ENCODE peak calls at places on chromosomes 2 and 18, in seven cellular contexts. A is Calu3, G is GM20000, K is fibroblast of the aortic adventitia, R is endothelial cell, L is neural progenitor cell, Y is GM13976. Z is an unnamed sample.

GRCh38 chr2:66252002-66252545 is 182.9 kb upstream of the MEIS1 start:
- DNase-seq in A (no peak), G (no peak), K (no peak), R (no peak), L (no peak), Y (no peak), Z (no peak)

GRCh38 chr2:15939854-15940660 is at the start of gene MYCN:
- DNase-seq in A (peak), G (no peak), K (peak), R (peak), L (peak), Y (peak), Z (peak)

GRCh38 chr2:100953406-100954043 is 48.6 kb upstream of the RPL31 start:
- DNase-seq in A (no peak), G (no peak), K (no peak), R (no peak), L (no peak), Y (no peak), Z (no peak)

GRCh38 chr2:135742307-135742838 is 718 bp downstream of the UBXN4 start:
- DNase-seq in A (peak), G (peak), K (peak), R (no peak), L (peak), Y (peak), Z (peak)

GRCh38 chr2:30385327-30385726 is 61.7 kb upstream of the LCLAT1 start:
- DNase-seq in A (peak), G (no peak), K (peak), R (peak), L (peak), Y (no peak), Z (no peak)

GRCh38 chr2:236776695-236777251 is 207.1 kb downstream of the ACKR3 start:
- DNase-seq in A (no peak), G (no peak), K (peak), R (no peak), L (no peak), Y (no peak), Z (no peak)

GRCh38 chr2:221563601-221564000 is 8.5 kb downstream of the EPHA4 start:
- DNase-seq in A (no peak), G (no peak), K (no peak), R (no peak), L (no peak), Y (no peak), Z (no peak)

GRCh38 chr2:216555274-216555673 is 56.6 kb downstream of the RPL37A start:
- DNase-seq in A (peak), G (no peak), K (peak), R (no peak), L (no peak), Y (no peak), Z (peak)

GRCh38 chr2:205701509-205701908 is 19.2 kb downstream of the NRP2 start:
- DNase-seq in A (no peak), G (no peak), K (peak), R (no peak), L (no peak), Y (no peak), Z (no peak)

GRCh38 chr18:44149706-44150105 is 531.0 kb upstream of the SETBP1 start:
- DNase-seq in A (peak), G (no peak), K (peak), R (no peak), L (no peak), Y (no peak), Z (peak)

GRCh38 chr18:35971661-35972196 is 750 bp upstream of the RMP24 start:
- DNase-seq in A (no peak), G (no peak), K (no peak), R (no peak), L (no peak), Y (no peak), Z (no peak)

GRCh38 chr2:75792146-75792545 is 81.4 kb upstream of the GCFC2 start:
- DNase-seq in A (no peak), G (no peak), K (no peak), R (no peak), L (no peak), Y (no peak), Z (no peak)

GRCh38 chr2:235981629-235982028 is 186.6 kb downstream of the GBX2 start:
- DNase-seq in A (no peak), G (no peak), K (no peak), R (peak), L (peak), Y (no peak), Z (no peak)

GRCh38 chr2:148906136-148906535 is 31.1 kb downstream of the KIF5C start:
- DNase-seq in A (no peak), G (no peak), K (no peak), R (no peak), L (no peak), Y (no peak), Z (peak)

GRCh38 chr18:51361130-51361860 is 163.8 kb upstream of the MEX3C start:
- DNase-seq in A (no peak), G (peak), K (peak), R (peak), L (no peak), Y (peak), Z (peak)

GRCh38 chr2:45018033-45018432 is 8.8 kb upstream of the SIX2 start:
- DNase-seq in A (no peak), G (no peak), K (no peak), R (no peak), L (peak), Y (no peak), Z (no peak)

GRCh38 chr18:55869965-55870585 is 282.1 kb upstream of the TCF4 start:
- DNase-seq in A (no peak), G (no peak), K (peak), R (no peak), L (no peak), Y (no peak), Z (no peak)

GRCh38 chr2:228613133-228613532 is 431.6 kb upstream of the SPHKAP start:
- DNase-seq in A (no peak), G (no peak), K (peak), R (no peak), L (no peak), Y (no peak), Z (no peak)

GRCh38 chr2:128346291-128346690 is 27.6 kb upstream of the HS6ST1 start:
- DNase-seq in A (no peak), G (no peak), K (no peak), R (no peak), L (no peak), Y (no peak), Z (no peak)

GRCh38 chr2:80102026-80102425 is 202.5 kb downstream of the LRRTM1 start:
- DNase-seq in A (no peak), G (no peak), K (peak), R (no peak), L (no peak), Y (no peak), Z (no peak)

GRCh38 chr2:119214453-119214852 is 9.2 kb upstream of the STEAP3 start:
- DNase-seq in A (no peak), G (no peak), K (no peak), R (no peak), L (no peak), Y (no peak), Z (no peak)

GRCh38 chr2:10289352-10289751 is 13.4 kb upstream of the HPCAL1 start:
- DNase-seq in A (no peak), G (no peak), K (no peak), R (no peak), L (no peak), Y (no peak), Z (no peak)

GRCh38 chr2:16664809-16665745 is 557 bp downstream of the CYRIA start:
- DNase-seq in A (no peak), G (no peak), K (no peak), R (no peak), L (no peak), Y (no peak), Z (no peak)

GRCh38 chr18:26579941-26580618 is 31.7 kb upstream of the KCTD1 start:
- DNase-seq in A (peak), G (no peak), K (peak), R (no peak), L (no peak), Y (no peak), Z (no peak)

GRCh38 chr18:26621161-26622026 is 73.0 kb upstream of the KCTD1 start:
- DNase-seq in A (peak), G (peak), K (peak), R (peak), L (peak), Y (peak), Z (peak)

GRCh38 chr18:76426738-76427305 is 68.2 kb downstream of the ZNF516 start:
- DNase-seq in A (peak), G (no peak), K (peak), R (peak), L (peak), Y (no peak), Z (peak)

GRCh38 chr2:144645055-144645778 is 125.3 kb upstream of the ZEB2 start:
- DNase-seq in A (no peak), G (no peak), K (peak), R (no peak), L (no peak), Y (no peak), Z (no peak)

GRCh38 chr18:9147440-9148238 is 11.1 kb downstream of the ANKRD12 start:
- DNase-seq in A (peak), G (peak), K (peak), R (peak), L (peak), Y (peak), Z (peak)

GRCh38 chr18:75936862-75937261 is 509.4 kb upstream of the SMIM21 start:
- DNase-seq in A (no peak), G (no peak), K (no peak), R (no peak), L (no peak), Y (no peak), Z (no peak)

GRCh38 chr2:28663359-28663758 is 88.3 kb upstream of the PPP1CB start:
- DNase-seq in A (no peak), G (no peak), K (peak), R (no peak), L (no peak), Y (no peak), Z (no peak)

GRCh38 chr2:235021752-235022151 is 69.9 kb downstream of the SH3BP4 start:
- DNase-seq in A (no peak), G (no peak), K (peak), R (no peak), L (no peak), Y (no peak), Z (peak)

DNA sequence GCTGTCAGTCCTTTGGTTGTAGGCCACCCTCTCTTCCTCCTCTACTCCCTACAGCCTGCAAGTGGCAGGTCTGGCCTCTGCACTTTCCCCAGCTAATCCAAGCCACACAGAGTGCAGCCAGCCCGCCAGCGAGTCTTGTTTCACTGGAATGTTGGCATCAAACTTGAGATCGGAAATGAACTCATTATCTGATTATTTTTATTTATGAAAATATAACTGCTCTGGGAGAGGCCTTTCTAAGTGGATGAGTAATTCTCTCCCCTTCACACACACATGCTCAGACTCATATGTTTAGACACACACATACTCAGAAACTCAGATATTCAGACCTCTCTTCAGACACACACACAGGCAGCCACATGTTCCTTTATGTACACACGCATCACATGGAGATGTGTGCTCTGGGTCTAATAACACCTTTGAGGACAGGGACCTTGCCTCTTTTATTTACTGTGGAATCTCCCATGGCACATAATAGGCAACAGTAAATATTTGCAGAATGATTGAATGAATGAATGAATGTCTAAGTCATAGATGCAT is 151.3 kb downstream of the ZFP36L2 start:
- DNase-seq in A (peak), G (no peak), K (peak), R (no peak), L (no peak), Y (no peak), Z (peak)
- TF ChIP-seq CTCF in A (no peak), G (no peak), K (peak), R (no peak), L (no peak), Y (no peak), Z (no peak)

DNA sequence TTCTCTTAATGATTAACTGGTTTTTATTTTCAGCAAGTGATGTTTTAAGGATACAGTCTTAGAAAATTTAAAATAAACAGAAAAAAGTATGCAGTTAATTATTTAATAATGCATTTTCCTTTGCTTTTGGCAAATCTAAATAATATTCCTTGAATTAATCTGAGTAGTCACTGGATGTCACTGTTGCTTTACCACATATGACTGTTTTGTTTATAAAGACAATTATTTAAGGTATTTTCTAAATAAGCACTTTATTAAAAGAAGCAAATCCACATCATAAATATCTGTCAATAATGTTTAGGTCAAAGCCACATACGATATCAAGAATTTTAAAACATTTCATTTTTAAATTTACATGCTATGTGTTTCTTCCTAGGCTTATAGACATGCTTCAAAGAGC is 40.6 kb upstream of the TFPI start:
- DNase-seq in A (no peak), G (no peak), K (peak), R (no peak), L (no peak), Y (no peak), Z (no peak)
- TF ChIP-seq CTCF in A (no peak), G (no peak), K (no peak), R (no peak), L (no peak), Y (no peak), Z (no peak)

GRCh38 chr2:174617713-174618112 is 20.1 kb upstream of the WIPF1 start:
- DNase-seq in A (no peak), G (no peak), K (no peak), R (no peak), L (no peak), Y (no peak), Z (no peak)

GRCh38 chr2:174614261-174614660 is 16.7 kb upstream of the WIPF1 start:
- DNase-seq in A (no peak), G (no peak), K (peak), R (no peak), L (no peak), Y (no peak), Z (no peak)

GRCh38 chr2:174618179-174618578 is 20.6 kb upstream of the WIPF1 start:
- DNase-seq in A (no peak), G (no peak), K (no peak), R (no peak), L (no peak), Y (no peak), Z (no peak)

GRCh38 chr2:174615951-174616436 is 18.4 kb upstream of the WIPF1 start:
- DNase-seq in A (no peak), G (no peak), K (peak), R (no peak), L (no peak), Y (no peak), Z (no peak)

GRCh38 chr2:174617120-174617519 is 19.5 kb upstream of the WIPF1 start:
- DNase-seq in A (no peak), G (no peak), K (peak), R (no peak), L (no peak), Y (no peak), Z (no peak)
- TF ChIP-seq CTCF in A (no peak), G (no peak), K (no peak), R (no peak), L (no peak), Y (no peak), Z (no peak)

GRCh38 chr2:85504434-85505261 is 34.3 kb upstream of the MAT2A start:
- DNase-seq in A (peak), G (no peak), K (peak), R (no peak), L (no peak), Y (no peak), Z (peak)
- TF ChIP-seq CTCF in A (no peak), G (no peak), K (no peak), R (no peak), L (no peak), Y (no peak), Z (no peak)

GRCh38 chr2:202444000-202444399 is 67.9 kb downstream of the BMPR2 start:
- DNase-seq in A (no peak), G (no peak), K (no peak), R (no peak), L (no peak), Y (no peak), Z (no peak)
- TF ChIP-seq CTCF in A (no peak), G (no peak), K (no peak), R (no peak), L (no peak), Y (no peak), Z (no peak)

GRCh38 chr2:210476194-210477128 is at the start of gene LANCL1:
- DNase-seq in A (peak), G (peak), K (peak), R (peak), L (peak), Y (peak), Z (peak)
- TF ChIP-seq CTCF in A (no peak), G (no peak), K (no peak), R (no peak), L (peak), Y (no peak), Z (no peak)

DNA sequence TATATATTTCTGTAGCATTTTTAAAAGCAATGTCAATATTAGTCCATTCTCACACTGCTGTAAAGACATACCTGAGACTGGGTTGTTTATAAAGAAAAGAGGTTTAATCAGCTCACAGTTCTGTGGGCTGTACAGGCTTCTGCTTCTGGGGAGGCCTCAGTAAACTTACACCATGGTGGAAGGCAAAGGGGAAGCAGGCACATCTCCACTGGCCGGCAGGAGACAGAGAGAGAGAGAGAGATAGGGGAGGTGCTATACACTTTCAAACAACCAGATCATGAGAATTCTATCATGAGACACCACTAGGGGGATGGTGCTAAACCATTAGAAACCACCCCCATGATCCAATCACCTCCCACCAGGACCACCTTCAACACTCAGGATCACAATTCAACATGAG is 43.1 kb downstream of the CHMP3 start:
- DNase-seq in A (no peak), G (no peak), K (no peak), R (no peak), L (no peak), Y (no peak), Z (no peak)
- TF ChIP-seq CTCF in A (no peak), G (no peak), K (no peak), R (no peak), L (peak), Y (no peak), Z (no peak)

GRCh38 chr2:55063226-55063625 is 13.0 kb upstream of the RTN4 start:
- DNase-seq in A (no peak), G (no peak), K (no peak), R (no peak), L (no peak), Y (no peak), Z (no peak)

GRCh38 chr2:55059793-55060192 is 9.5 kb upstream of the RTN4 start:
- DNase-seq in A (no peak), G (no peak), K (no peak), R (no peak), L (no peak), Y (no peak), Z (no peak)

GRCh38 chr2:55062754-55063153 is 12.5 kb upstream of the RTN4 start:
- DNase-seq in A (no peak), G (no peak), K (no peak), R (no peak), L (no peak), Y (no peak), Z (no peak)

GRCh38 chr2:55061534-55062344 is 11.5 kb upstream of the RTN4 start:
- DNase-seq in A (no peak), G (no peak), K (no peak), R (no peak), L (no peak), Y (no peak), Z (no peak)

GRCh38 chr2:55063713-55064323 is 13.6 kb upstream of the RTN4 start:
- DNase-seq in A (no peak), G (no peak), K (no peak), R (no peak), L (no peak), Y (no peak), Z (no peak)
- TF ChIP-seq CTCF in A (no peak), G (no peak), K (no peak), R (no peak), L (peak), Y (no peak), Z (peak)

GRCh38 chr2:64491426-64491825 is 32.7 kb upstream of the AFTPH start:
- DNase-seq in A (no peak), G (no peak), K (peak), R (no peak), L (no peak), Y (no peak), Z (no peak)

GRCh38 chr2:64489081-64489761 is 34.9 kb upstream of the AFTPH start:
- DNase-seq in A (no peak), G (no peak), K (no peak), R (no peak), L (no peak), Y (no peak), Z (no peak)

GRCh38 chr2:64492821-64493220 is 31.3 kb upstream of the AFTPH start:
- DNase-seq in A (no peak), G (no peak), K (no peak), R (no peak), L (no peak), Y (no peak), Z (no peak)

GRCh38 chr2:64492272-64492671 is 31.9 kb upstream of the AFTPH start:
- DNase-seq in A (no peak), G (no peak), K (no peak), R (no peak), L (no peak), Y (no peak), Z (no peak)

DNA sequence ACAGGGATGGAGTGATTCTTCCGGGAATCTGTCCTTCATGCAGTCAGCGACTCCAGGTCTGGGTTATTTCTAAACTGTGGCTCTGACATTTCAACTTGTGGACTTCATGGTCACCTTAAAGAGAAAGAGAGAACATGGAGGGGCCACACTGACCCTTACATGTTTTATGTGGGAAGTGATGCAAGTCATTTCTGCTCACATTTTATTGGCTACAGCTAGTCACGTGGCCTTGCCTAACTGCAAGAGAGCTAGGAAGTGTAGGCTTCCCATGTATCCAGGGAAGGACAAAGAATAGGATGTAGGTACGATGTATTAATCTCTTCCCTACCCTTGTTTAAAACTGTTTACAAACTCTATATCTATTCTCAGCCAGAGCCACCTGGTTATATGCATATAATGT is 30.3 kb upstream of the AFTPH start:
- DNase-seq in A (no peak), G (no peak), K (no peak), R (no peak), L (no peak), Y (no peak), Z (no peak)
- TF ChIP-seq CTCF in A (no peak), G (no peak), K (no peak), R (no peak), L (no peak), Y (no peak), Z (no peak)

GRCh38 chr2:231605607-231606091 is 13.0 kb downstream of the TEX44 start:
- DNase-seq in A (no peak), G (no peak), K (no peak), R (no peak), L (no peak), Y (no peak), Z (no peak)
- TF ChIP-seq CTCF in A (no peak), G (no peak), K (no peak), R (no peak), L (no peak), Y (no peak), Z (no peak)